ENCODE peak calls at places on chromosomes 12 and 14, in seven cellular contexts. A, G, Z, M, Q, J and T are unnamed samples.

GRCh38 chr12:28975564-28976340 is 173.3 kb upstream of the FAR2 start:
- DNase-seq in A (no peak), G (no peak), Z (no peak), M (no peak), Q (no peak), J (peak; percentile 21), T (no peak)

GRCh38 chr14:35254736-35255135 is 37.4 kb upstream of the PSMA6 start:
- DNase-seq in A (no peak), G (no peak), Z (no peak), M (no peak), Q (no peak), J (no peak), T (no peak)

GRCh38 chr12:4169522-4169921 is 104.0 kb upstream of the CCND2 start:
- DNase-seq in A (no peak), G (no peak), Z (no peak), M (no peak), Q (no peak), J (no peak), T (no peak)

GRCh38 chr12:51960890-51961289 is 9.4 kb downstream of the ACVR1B start:
- DNase-seq in A (no peak), G (no peak), Z (no peak), M (no peak), Q (no peak), J (no peak), T (no peak)

GRCh38 chr14:68607081-68607851 is 185.6 kb downstream of the ZFP36L1 start:
- DNase-seq in A (peak; percentile 64), G (no peak), Z (no peak), M (no peak), Q (peak; percentile 41), J (peak; percentile 31), T (no peak)

GRCh38 chr14:35213869-35214387 is 78.3 kb upstream of the PSMA6 start:
- DNase-seq in A (peak; percentile 58), G (no peak), Z (no peak), M (no peak), Q (no peak), J (peak; percentile 52), T (peak; percentile 49)

GRCh38 chr12:52862023-52862422 is 13.2 kb upstream of the KRT78 start:
- DNase-seq in A (no peak), G (no peak), Z (no peak), M (no peak), Q (no peak), J (no peak), T (no peak)

GRCh38 chr14:91685600-91685999 is 46.3 kb downstream of the CATSPERB start:
- DNase-seq in A (no peak), G (no peak), Z (no peak), M (no peak), Q (no peak), J (no peak), T (no peak)

GRCh38 chr14:48323655-48324054 is 648.2 kb upstream of the MDGA2 start:
- DNase-seq in A (peak; percentile 1), G (no peak), Z (no peak), M (no peak), Q (no peak), J (no peak), T (no peak)

GRCh38 chr14:48546996-48547395 is 871.6 kb upstream of the MDGA2 start:
- DNase-seq in A (no peak), G (no peak), Z (no peak), M (no peak), Q (no peak), J (no peak), T (no peak)

GRCh38 chr12:111361717-111362576 is 6.9 kb downstream of the PHETA1 start:
- DNase-seq in A (no peak), G (no peak), Z (no peak), M (no peak), Q (no peak), J (no peak), T (no peak)

GRCh38 chr12:82475211-82475610 is 116.9 kb downstream of the METTL25 start:
- DNase-seq in A (no peak), G (no peak), Z (no peak), M (no peak), Q (no peak), J (no peak), T (no peak)

GRCh38 chr12:13182881-13183280 is 13.6 kb upstream of the EMP1 start:
- DNase-seq in A (no peak), G (no peak), Z (no peak), M (no peak), Q (no peak), J (no peak), T (no peak)

GRCh38 chr14:93973607-93974006 is 2.8 kb downstream of the ASB2 start:
- DNase-seq in A (no peak), G (no peak), Z (no peak), M (no peak), Q (no peak), J (no peak), T (no peak)
- H3K4me2 ChIP-seq in A (no peak overlapping the region), G (peak overlapping the region; percentile 84), Z (no peak overlapping the region), M (no peak overlapping the region), Q (no peak overlapping the region), J (no peak overlapping the region), T (no peak overlapping the region)

GRCh38 chr12:113055594-113056380 is 743 bp upstream of the DTX1 start:
- DNase-seq in A (no peak), G (peak; percentile 48), Z (no peak), M (no peak), Q (no peak), J (no peak), T (no peak)

GRCh38 chr12:113056381-113056630 is 224 bp upstream of the DTX1 start:
- DNase-seq in A (no peak), G (no peak), Z (no peak), M (no peak), Q (no peak), J (no peak), T (no peak)

GRCh38 chr12:113052326-113052725 is 4.2 kb upstream of the DTX1 start:
- DNase-seq in A (no peak), G (peak; percentile 88), Z (no peak), M (no peak), Q (no peak), J (no peak), T (no peak)

GRCh38 chr12:113056631-113057488 is at the start of gene DTX1:
- DNase-seq in A (no peak), G (peak; percentile 66), Z (no peak), M (no peak), Q (peak; percentile 60), J (peak; percentile 28), T (no peak)

DNA sequence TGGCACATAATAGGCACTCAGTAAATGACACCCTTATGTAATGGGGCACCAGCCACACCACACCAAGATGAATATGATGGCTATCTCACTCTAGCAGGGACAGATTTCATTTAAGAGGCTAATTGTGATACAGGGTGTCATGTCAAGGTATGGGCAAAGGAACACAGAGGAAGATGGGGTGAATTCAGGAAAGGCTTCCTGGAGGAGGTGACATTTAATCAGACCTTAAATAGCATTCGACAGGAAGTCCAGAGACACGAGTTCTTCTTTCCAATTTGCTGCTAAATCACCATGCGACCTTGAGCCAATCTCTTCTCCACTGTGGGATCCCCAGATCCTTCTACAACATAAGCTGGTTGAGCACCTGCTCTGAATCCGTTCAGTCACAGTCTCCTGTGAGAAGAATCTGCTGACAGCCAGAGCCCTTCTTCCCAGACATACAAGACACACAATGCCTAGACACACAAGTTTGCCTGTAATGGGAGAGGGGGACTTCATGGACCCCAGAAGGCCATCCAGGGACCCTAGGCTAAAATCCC is 1.5 kb upstream of the DTX1 start:
- DNase-seq in A (no peak), G (peak; percentile 50), Z (no peak), M (no peak), Q (no peak), J (no peak), T (no peak)
- H3K4me1 ChIP-seq in A (no peaks in the 10 kb centered on the region), G (peaks cover 65% of the 10 kb centered on the region), Z (peaks cover 6% of the 10 kb centered on the region), M (no peaks in the 10 kb centered on the region), Q (peaks cover 6% of the 10 kb centered on the region), J (no peaks in the 10 kb centered on the region), T (no peaks in the 10 kb centered on the region)

GRCh38 chr12:72093424-72093823 is 154.8 kb downstream of the TPH2 start:
- DNase-seq in A (no peak), G (no peak), Z (no peak), M (no peak), Q (no peak), J (no peak), T (no peak)
- H3K4me3 ChIP-seq in A (no peak overlapping the region), G (no peak overlapping the region), Z (no peak overlapping the region), M (no peak overlapping the region), Q (no peak overlapping the region), J (no peak overlapping the region), T (no peak overlapping the region)

GRCh38 chr12:123960029-123960428 is 12.6 kb downstream of the CCDC92 start:
- DNase-seq in A (no peak), G (no peak), Z (no peak), M (no peak), Q (no peak), J (no peak), T (no peak)

GRCh38 chr12:123960856-123961255 is 11.8 kb downstream of the CCDC92 start:
- DNase-seq in A (no peak), G (no peak), Z (no peak), M (no peak), Q (no peak), J (no peak), T (no peak)

GRCh38 chr12:123963829-123964228 is 8.8 kb downstream of the CCDC92 start:
- DNase-seq in A (no peak), G (no peak), Z (no peak), M (no peak), Q (no peak), J (no peak), T (no peak)

GRCh38 chr12:123961585-123961984 is 11.0 kb downstream of the CCDC92 start:
- DNase-seq in A (no peak), G (no peak), Z (no peak), M (no peak), Q (no peak), J (no peak), T (no peak)

GRCh38 chr12:123962530-123962929 is 10.1 kb downstream of the CCDC92 start:
- DNase-seq in A (no peak), G (no peak), Z (no peak), M (no peak), Q (no peak), J (no peak), T (no peak)
- H3K4me2 ChIP-seq in A (no peak overlapping the region), G (no peak overlapping the region), Z (no peak overlapping the region), M (no peak overlapping the region), Q (no peak overlapping the region), J (no peak overlapping the region), T (no peak overlapping the region)

DNA sequence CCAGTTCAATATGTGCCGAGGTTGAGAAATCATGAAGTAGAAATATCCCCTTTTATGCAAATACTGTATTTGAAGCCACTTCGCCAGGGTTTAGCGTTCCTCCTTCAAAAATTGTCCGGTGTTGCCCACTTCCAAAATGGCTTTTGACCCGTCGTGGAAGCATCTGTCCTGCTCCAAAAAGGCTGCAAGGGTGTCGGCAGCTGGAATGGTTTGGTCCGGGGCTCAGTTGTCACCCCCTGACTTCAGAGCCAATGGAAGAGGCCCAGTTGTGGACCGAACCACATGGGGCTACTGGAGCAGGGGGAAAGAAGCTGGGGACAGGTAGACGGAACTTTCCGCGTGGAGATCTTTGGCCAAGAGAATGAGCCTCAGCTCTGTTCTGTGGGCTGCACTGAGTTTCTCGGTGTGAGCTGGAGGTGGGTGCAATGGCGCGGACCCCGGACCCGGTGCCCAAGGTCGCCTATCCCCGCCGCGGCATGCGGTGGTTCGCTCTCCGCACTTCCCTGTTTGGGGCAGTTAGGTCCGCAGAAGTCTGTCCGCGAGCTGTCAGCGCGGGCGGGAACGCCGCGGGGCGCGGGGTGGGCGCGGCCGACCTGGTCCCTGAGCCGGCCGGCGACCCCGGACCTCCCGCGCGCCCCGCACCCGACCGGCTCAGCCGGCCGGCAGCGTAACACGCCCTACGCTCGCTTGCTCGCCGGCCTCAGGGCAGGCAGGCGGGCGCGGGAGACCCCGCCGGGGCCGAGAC is at the start of gene ANKRD13A:
- DNase-seq in A (peak; percentile 98), G (peak; percentile 98), Z (peak; percentile 90), M (peak; percentile 91), Q (peak; percentile 93), J (peak; percentile 94), T (peak; percentile 42)
- H3K4me1 ChIP-seq in A (peaks cover 13% of the 10 kb centered on the region), G (peaks cover 55% of the 10 kb centered on the region), Z (peaks cover 28% of the 10 kb centered on the region), M (peaks cover 11% of the 10 kb centered on the region), Q (peaks cover 12% of the 10 kb centered on the region), J (peaks cover 53% of the 10 kb centered on the region), T (peaks cover 48% of the 10 kb centered on the region)

GRCh38 chr14:77270361-77271112 is 469 bp downstream of the NGB start:
- DNase-seq in A (no peak), G (no peak), Z (no peak), M (no peak), Q (peak; percentile 39), J (peak; percentile 6), T (no peak)
- H3K4me3 ChIP-seq in A (no peak overlapping the region), G (no peak overlapping the region), Z (peak overlapping the region; percentile 24), M (peak overlapping the region; percentile 74), Q (peak overlapping the region; percentile 45), J (no peak overlapping the region), T (no peak overlapping the region)